ENCODE peak calls at places on chromosomes 16 and 17, in five cellular contexts. L, T, P, Z and W are unnamed samples.
A peak's percentile ranks its signal among the peaks of the same experiment; 100 is the strongest.

GRCh38 chr16:9123871-9124270 is 32.4 kb downstream of the HAPSTR1 start:
- DNase-seq in L (no peak), T (peak; percentile 75), P (no peak), Z (no peak), W (no peak)

GRCh38 chr16:81190667-81191066 is 47.8 kb upstream of the BCO1 start:
- DNase-seq in L (no peak), T (no peak), P (no peak), Z (no peak), W (no peak)

GRCh38 chr16:55239723-55240122 is 84.3 kb upstream of the IRX6 start:
- DNase-seq in L (no peak), T (no peak), P (no peak), Z (no peak), W (no peak)

GRCh38 chr17:1143573-1143972 is 36.2 kb downstream of the ABR start:
- DNase-seq in L (no peak), T (no peak), P (peak; percentile 74), Z (no peak), W (no peak)

GRCh38 chr16:71961066-71962039 is 38.8 kb downstream of the PKD1L3 start:
- DNase-seq in L (peak; percentile 73), T (peak; percentile 80), P (peak; percentile 85), Z (peak; percentile 76), W (peak; percentile 73)

GRCh38 chr16:10514369-10515055 is 65.9 kb downstream of the EMP2 start:
- DNase-seq in L (peak; percentile 54), T (no peak), P (peak; percentile 51), Z (peak; percentile 22), W (peak; percentile 70)

GRCh38 chr16:6066601-6067000 is 969.0 kb upstream of the EEF2KMT start:
- DNase-seq in L (no peak), T (no peak), P (no peak), Z (no peak), W (no peak)

GRCh38 chr17:51764387-51764971 is 394.0 kb downstream of the CA10 start:
- DNase-seq in L (peak; percentile 56), T (peak; percentile 37), P (peak; percentile 61), Z (peak; percentile 5), W (peak; percentile 57)

GRCh38 chr16:21227886-21228285 is 5.6 kb upstream of the ANKS4B start:
- DNase-seq in L (no peak), T (no peak), P (no peak), Z (no peak), W (no peak)

GRCh38 chr16:4536391-4537106 is 2.0 kb downstream of the CDIP1 start:
- DNase-seq in L (no peak), T (no peak), P (no peak), Z (no peak), W (no peak)

GRCh38 chr17:33137411-33137810 is 145.8 kb downstream of the SPACA3 start:
- DNase-seq in L (no peak), T (no peak), P (no peak), Z (no peak), W (no peak)

GRCh38 chr16:85057948-85058347 is 30.4 kb downstream of the KIAA0513 start:
- DNase-seq in L (no peak), T (no peak), P (no peak), Z (no peak), W (no peak)

GRCh38 chr16:66152841-66153525 is 213.5 kb upstream of the CDH5 start:
- DNase-seq in L (no peak), T (no peak), P (no peak), Z (no peak), W (no peak)

GRCh38 chr17:65975878-65976277 is 216.1 kb downstream of the CEP112 start:
- DNase-seq in L (no peak), T (no peak), P (peak; percentile 20), Z (no peak), W (no peak)

GRCh38 chr17:77654861-77655260 is 303.6 kb upstream of the TNRC6C start:
- DNase-seq in L (no peak), T (no peak), P (no peak), Z (no peak), W (no peak)

GRCh38 chr16:24580665-24581064 is 41.3 kb downstream of the RBBP6 start:
- DNase-seq in L (peak; percentile 24), T (no peak), P (no peak), Z (no peak), W (peak; percentile 40)

DNA sequence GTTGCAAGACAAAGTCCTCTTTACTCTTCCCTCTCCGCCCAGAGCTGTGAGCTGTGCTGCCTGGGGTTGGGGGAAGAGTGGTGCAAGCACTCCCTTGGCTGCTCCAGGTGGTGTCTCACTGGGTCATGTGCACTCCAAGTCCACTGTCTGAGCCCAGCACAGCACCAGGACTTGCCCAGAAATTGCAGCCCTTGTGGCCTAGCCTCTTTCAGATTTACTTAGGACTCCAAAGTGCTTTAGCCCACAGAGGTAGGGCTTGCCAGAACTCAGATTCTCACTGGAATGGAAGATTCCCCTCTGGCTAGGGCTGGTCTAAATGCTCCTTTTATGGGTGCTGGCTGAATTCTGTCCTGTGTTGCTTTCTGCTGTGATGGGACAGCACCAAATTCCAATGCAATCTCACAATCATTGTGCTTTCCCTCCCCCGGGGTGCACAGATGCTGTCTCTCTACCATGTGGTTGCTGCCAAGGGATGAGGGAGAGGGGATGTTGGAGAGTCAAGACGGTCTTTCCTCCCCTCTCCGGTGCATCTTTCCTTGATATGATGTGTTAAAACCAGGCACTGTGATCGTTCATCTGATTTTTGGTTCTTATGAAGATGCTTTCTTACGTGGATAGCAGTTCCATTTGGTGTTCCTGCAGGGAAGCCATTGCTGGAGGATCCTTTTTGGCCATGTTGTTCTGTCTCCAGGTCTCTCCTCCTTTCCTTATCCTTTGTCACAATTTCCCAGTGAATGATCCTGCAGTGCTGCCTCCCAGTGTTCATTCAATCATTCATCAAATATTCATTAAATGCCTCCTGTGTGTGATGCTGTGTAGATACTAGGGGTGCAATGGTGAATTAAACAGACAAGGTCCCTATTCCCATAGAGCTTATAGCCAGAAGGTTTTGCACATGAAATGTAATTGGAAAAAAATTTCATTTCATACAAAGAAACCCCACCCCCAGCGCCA is 216.3 kb downstream of the SPECC1 start:
- DNase-seq in L (no peak), T (no peak), P (no peak), Z (no peak), W (no peak)
- TF ChIP-seq CTCF in L (no peak), T (no peak), P (no peak), Z (no peak), W (no peak)

DNA sequence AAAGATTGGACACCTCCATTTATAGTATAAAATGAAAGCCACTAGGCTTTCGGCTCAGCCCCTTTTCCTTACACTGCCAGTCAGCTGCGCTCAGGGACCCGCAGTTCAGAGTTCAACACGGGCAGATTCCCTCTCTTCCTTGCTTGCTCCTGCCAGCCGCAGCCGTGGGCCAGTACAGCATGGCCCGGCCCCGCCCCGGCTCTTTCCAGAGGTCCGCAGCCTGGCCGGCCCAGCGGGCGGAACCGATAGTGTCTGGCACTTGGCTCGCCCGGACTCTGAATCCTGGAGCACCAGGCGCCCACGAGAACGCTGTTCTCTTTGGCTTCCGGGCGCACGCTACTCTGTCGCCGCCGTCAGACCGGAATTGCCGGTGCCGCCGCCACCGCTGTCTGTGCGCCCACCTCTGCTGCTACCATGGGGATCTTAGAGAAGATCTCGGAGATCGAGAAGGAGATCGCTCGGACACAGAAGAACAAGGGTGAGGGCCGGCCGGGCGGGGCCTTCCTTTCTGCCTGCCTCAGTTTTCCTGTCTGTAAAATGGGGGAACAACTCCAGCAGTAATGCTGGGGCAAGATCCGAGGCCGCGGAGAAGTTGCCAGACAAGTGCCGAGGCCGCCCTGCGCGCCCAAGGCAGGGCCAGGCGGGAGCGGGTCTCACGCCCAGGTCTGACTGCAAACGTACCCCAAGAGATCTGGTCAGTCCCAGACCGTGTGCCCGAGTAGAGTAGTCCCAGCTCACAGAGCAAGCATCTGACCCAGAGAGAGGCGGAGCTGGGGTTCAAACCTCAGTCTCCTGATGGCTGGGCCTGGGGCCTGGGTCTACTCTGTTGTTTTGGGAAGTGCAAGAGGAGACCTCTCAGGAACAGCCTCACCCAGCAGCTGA is at the start of gene DRG2:
- DNase-seq in L (peak; percentile 95), T (peak; percentile 93), P (peak; percentile 97), Z (peak; percentile 82), W (peak; percentile 92)
- TF ChIP-seq CTCF in L (no peak), T (no peak), P (no peak), Z (no peak), W (no peak)

DNA sequence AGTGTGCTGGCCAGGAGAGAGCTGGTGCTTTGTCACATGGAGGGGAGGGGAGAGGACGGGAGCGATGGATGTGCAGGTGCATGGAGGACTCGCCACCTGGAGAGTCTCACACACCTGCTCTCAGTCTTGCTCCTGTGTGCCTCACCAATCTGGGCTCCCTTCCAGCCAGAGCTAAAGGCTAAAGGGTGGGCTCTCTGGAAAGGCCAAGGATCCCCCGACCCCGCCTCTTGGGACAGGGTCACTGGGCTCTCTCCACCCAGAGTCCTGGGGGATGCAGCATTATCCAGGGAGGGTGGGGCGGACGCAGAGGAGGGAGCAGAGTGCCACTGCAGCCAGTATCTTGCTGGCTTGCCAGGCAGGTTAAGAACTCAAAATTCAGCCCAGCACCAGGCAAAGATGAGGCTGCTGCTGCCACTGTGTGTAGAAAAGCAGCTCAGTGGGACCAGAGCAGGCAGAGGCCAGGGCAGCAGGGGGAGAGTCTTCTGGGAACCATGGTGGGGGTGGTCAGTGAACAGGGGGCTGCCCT is 5.4 kb upstream of the STAT5B start:
- DNase-seq in L (no peak), T (peak; percentile 84), P (no peak), Z (no peak), W (no peak)
- TF ChIP-seq CTCF in L (no peak), T (no peak), P (no peak), Z (no peak), W (no peak)

GRCh38 chr17:7133916-7134315 is 19.3 kb upstream of the ASGR2 start:
- DNase-seq in L (no peak), T (no peak), P (no peak), Z (no peak), W (no peak)

GRCh38 chr17:7136266-7136877 is 21.8 kb upstream of the ASGR2 start:
- DNase-seq in L (peak; percentile 78), T (peak; percentile 74), P (peak; percentile 80), Z (peak; percentile 67), W (peak; percentile 74)

GRCh38 chr17:7139400-7139799 is 24.8 kb upstream of the ASGR2 start:
- DNase-seq in L (no peak), T (no peak), P (no peak), Z (no peak), W (no peak)

GRCh38 chr17:7138800-7139381 is 24.3 kb upstream of the ASGR2 start:
- DNase-seq in L (no peak), T (no peak), P (no peak), Z (no peak), W (no peak)

GRCh38 chr17:7137182-7137943 is 22.7 kb upstream of the ASGR2 start:
- DNase-seq in L (no peak), T (no peak), P (no peak), Z (no peak), W (no peak)
- TF ChIP-seq CTCF in L (no peak), T (no peak), P (no peak), Z (no peak), W (no peak)

GRCh38 chr16:68084504-68085258 is 489 bp upstream of the NFATC3 start:
- DNase-seq in L (peak; percentile 91), T (peak; percentile 81), P (peak; percentile 84), Z (peak; percentile 65), W (peak; percentile 87)
- TF ChIP-seq CTCF in L (peak; percentile 36), T (no peak), P (no peak), Z (no peak), W (peak; percentile 29)

DNA sequence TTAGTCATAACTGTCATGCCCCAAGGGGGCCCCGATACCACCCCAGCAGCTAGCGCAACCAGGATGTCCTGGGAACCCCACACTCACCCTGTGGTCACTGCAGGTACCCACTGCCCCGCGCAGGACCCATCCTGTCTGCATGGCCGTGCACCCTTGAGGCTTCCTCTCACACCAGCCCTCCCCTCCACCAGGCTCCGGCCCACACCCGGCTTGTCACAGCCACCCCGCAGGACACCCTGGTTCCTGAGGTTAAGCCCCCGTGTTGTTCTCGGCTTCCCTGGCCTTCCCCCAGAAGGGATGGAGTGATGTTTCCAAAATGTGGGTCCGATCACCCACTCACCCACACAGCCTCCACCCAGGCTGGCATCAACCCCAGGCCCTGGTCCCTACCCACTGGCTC is 7.5 kb downstream of the DNASE1L2 start:
- DNase-seq in L (no peak), T (peak; percentile 34), P (no peak), Z (no peak), W (no peak)
- TF ChIP-seq CTCF in L (no peak), T (no peak), P (no peak), Z (no peak), W (no peak)